ENCODE peak calls at places on chromosomes 5 and 9, in five cellular contexts. N, V, Y, Q and O are unnamed samples.

GRCh38 chr5:84181093-84181492 is 203.6 kb downstream of the EDIL3 start:
- DNase-seq in V (no peak), N (no peak), Y (no peak), Q (no peak), O (no peak)

GRCh38 chr9:134040176-134040565 is 14.9 kb downstream of the BRD3OS start:
- DNase-seq in Y (no peak), Q (no peak), N (no peak), V (no peak), O (no peak)

GRCh38 chr5:103259705-103260355 is 1.3 kb downstream of the MACIR start:
- DNase-seq in N (no peak), Y (no peak), Q (peak), V (peak), O (peak)

GRCh38 chr5:160793500-160793899 is 58.5 kb downstream of the ATP10B start:
- DNase-seq in N (no peak), Q (no peak), V (no peak), Y (no peak), O (no peak)

GRCh38 chr5:23631283-23632045 is 124.1 kb downstream of the PRDM9 start:
- DNase-seq in Y (no peak), Q (peak), N (no peak), V (no peak), O (peak)

GRCh38 chr5:146965781-146966659 is 87.5 kb upstream of the PPP2R2B start:
- DNase-seq in V (no peak), Q (peak), N (no peak), Y (peak), O (peak)

GRCh38 chr9:36217256-36217968 is 26.7 kb downstream of the CLTA start:
- DNase-seq in N (no peak), Y (no peak), V (no peak), Q (no peak), O (no peak)

GRCh38 chr5:157516016-157516415 is 56.0 kb downstream of the NIPAL4 start:
- DNase-seq in N (no peak), V (no peak), Y (no peak), Q (peak), O (peak)

GRCh38 chr5:138936225-138936967 is 61.3 kb upstream of the LRRTM2 start:
- DNase-seq in Q (no peak), N (no peak), V (no peak), Y (no peak), O (no peak)

GRCh38 chr5:139147743-139148079 is 50.5 kb downstream of the SIL1 start:
- DNase-seq in Q (peak), N (peak), Y (no peak), V (no peak), O (peak)

GRCh38 chr9:75071530-75072122 is 16.3 kb downstream of the NMRK1 start:
- DNase-seq in Y (peak), Q (no peak), N (no peak), V (no peak), O (no peak)

GRCh38 chr5:149379177-149379761 is at the start of gene IL17B:
- DNase-seq in Y (no peak), N (no peak), V (no peak), Q (no peak), O (no peak)

GRCh38 chr5:129063483-129064136 is 30.9 kb upstream of the ISOC1 start:
- DNase-seq in V (no peak), Y (no peak), Q (no peak), N (no peak), O (no peak)

GRCh38 chr5:91425046-91425445 is 41.9 kb upstream of the ARRDC3 start:
- DNase-seq in V (no peak), Q (no peak), N (no peak), Y (no peak), O (no peak)

GRCh38 chr5:120852222-120852860 is 388.2 kb downstream of the PRR16 start:
- DNase-seq in Q (no peak), Y (no peak), V (no peak), N (no peak), O (peak)

GRCh38 chr5:21711854-21712752 is 1141.0 kb downstream of the CDH12 start:
- DNase-seq in V (no peak), Y (no peak), Q (peak), N (no peak), O (no peak)

GRCh38 chr5:143749581-143750204 is 62.3 kb upstream of the HMHB1 start:
- DNase-seq in V (no peak), N (no peak), Q (no peak), Y (no peak), O (no peak)

GRCh38 chr5:74396913-74397606 is 243.5 kb downstream of the ENC1 start:
- DNase-seq in V (no peak), Y (no peak), N (no peak), Q (no peak), O (no peak)

GRCh38 chr9:123998970-123999621 is 12.5 kb upstream of the LHX2 start:
- DNase-seq in Y (no peak), V (no peak), Q (no peak), N (no peak), O (no peak)

GRCh38 chr5:141420855-141421488 is at the start of gene PCDHGA11:
- DNase-seq in Y (no peak), N (no peak), Q (peak), V (no peak), O (no peak)

GRCh38 chr9:77731930-77732329 is 83.8 kb upstream of the GNA14 start:
- DNase-seq in N (no peak), V (no peak), Y (no peak), Q (no peak), O (no peak)

GRCh38 chr5:163540711-163541110 is 35.3 kb downstream of the MAT2B start:
- DNase-seq in N (no peak), V (no peak), Y (no peak), Q (no peak), O (no peak)

GRCh38 chr5:143008809-143009521 is 238.8 kb downstream of the ARHGAP26 start:
- DNase-seq in V (no peak), N (no peak), Y (peak), Q (peak), O (no peak)

GRCh38 chr5:143170104-143170503 is 233.4 kb downstream of the NR3C1 start:
- DNase-seq in N (no peak), Y (no peak), V (no peak), Q (no peak), O (no peak)

GRCh38 chr9:98784855-98785254 is 11.5 kb downstream of the ANKS6 start:
- DNase-seq in V (no peak), N (no peak), Q (no peak), Y (no peak), O (no peak)

GRCh38 chr5:82259172-82259800 is 18.9 kb downstream of the RPS23 start:
- DNase-seq in Y (no peak), N (no peak), Q (peak), V (no peak), O (peak)

GRCh38 chr5:53645078-53645477 is 84.6 kb downstream of the NDUFS4 start:
- DNase-seq in V (no peak), Q (no peak), Y (no peak), N (no peak), O (no peak)

GRCh38 chr9:35659340-35659739 is 1.2 kb downstream of the CCDC107 start:
- DNase-seq in V (no peak), Y (no peak), Q (peak), N (no peak), O (no peak)

GRCh38 chr5:110956280-110956912 is 115.1 kb upstream of the TSLP start:
- DNase-seq in N (no peak), V (no peak), Y (no peak), Q (no peak), O (no peak)

GRCh38 chr5:2779459-2779858 is 28.0 kb upstream of the IRX2 start:
- DNase-seq in V (no peak), Y (no peak), Q (no peak), N (no peak), O (no peak)

GRCh38 chr5:176860381-176860780 is 38.8 kb downstream of the HK3 start:
- DNase-seq in V (no peak), Y (no peak), Q (no peak), N (no peak), O (no peak)

GRCh38 chr5:39080168-39080567 is 6.0 kb upstream of the RICTOR start:
- DNase-seq in N (no peak), Q (no peak), V (no peak), Y (no peak), O (no peak)

GRCh38 chr9:105957830-105958229 is 263.5 kb downstream of the TMEM38B start:
- DNase-seq in Y (no peak), N (no peak), V (no peak), Q (no peak), O (no peak)

GRCh38 chr5:121174351-121174750 is 677.3 kb upstream of the FTMT start:
- DNase-seq in Y (no peak), V (no peak), Q (peak), N (no peak), O (peak)

GRCh38 chr5:148457183-148457620 is 73.4 kb downstream of the FBXO38 start:
- DNase-seq in V (no peak), Q (peak), Y (no peak), N (no peak), O (no peak)

GRCh38 chr9:13791816-13792215 is 512.3 kb upstream of the MPDZ start:
- DNase-seq in Q (no peak), Y (no peak), N (no peak), V (no peak), O (no peak)

GRCh38 chr5:50967388-50968039 is 301.1 kb downstream of the PARP8 start:
- DNase-seq in N (no peak), Q (peak), V (no peak), Y (no peak), O (peak)

DNA sequence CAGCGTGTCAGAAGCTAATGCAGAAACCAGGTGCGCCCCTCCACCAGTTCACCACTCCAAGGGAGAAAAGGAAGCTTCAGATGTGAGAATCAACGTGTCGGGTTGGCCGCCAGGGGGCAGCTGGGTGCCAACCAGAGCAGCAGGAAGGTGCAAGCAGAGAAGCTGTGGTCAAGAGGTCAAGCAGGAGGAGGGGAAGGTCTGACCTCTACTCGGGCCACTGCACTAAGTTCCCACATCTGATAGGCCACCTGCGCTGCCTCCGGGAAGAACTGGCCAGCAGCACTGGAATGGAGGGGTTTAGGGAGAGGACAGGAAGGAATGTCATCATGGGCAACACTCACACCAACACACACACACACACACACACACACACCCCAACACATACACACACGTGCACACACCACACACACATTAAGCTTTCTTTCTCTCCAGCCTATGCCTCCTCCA is 31.4 kb downstream of the ANXA6 start:
- DNase-seq in Y (peak), N (peak), V (peak), Q (peak), O (peak)
- H3K27ac ChIP-seq in Y (peak), N (peak), V (no peak), Q (no peak), O (peak)

DNA sequence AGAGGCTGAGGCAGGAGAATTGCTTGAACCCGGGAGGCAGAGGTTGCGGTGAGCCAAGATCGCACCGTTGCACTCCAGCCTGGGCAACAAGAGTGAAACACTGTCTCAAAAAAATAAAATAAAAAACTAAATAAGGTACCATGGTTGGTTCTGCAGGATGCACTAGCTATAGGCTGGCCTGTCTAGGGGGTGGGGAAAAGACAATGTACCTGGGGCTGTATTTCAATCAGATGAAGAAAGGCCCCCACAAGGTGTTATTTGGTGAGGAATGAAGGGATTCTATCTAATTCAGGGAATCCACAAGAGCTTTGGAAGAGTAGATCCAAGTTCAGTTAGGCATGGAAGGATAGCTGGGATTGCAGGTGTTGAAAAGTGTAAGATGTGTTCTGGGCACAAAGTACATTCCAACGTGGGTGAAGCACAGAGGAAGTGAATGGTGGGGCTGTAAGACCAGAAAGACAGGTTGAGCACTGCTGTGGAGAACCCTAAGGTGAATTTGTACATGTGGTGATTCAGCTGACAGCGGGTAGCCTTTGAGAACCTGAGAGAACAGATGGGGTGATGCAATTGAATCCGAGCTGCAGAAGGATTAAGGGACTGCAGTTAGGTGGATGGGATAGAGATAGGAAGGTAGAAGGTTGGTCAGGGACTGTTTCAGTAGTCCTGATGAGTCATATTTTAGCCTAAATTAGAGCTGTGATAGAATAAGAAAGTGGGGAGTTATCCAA is 71.8 kb downstream of the CAST start:
- DNase-seq in Q (peak), Y (no peak), N (no peak), V (no peak), O (no peak)
- H3K27ac ChIP-seq in Q (no peak), Y (no peak), N (peak), V (no peak), O (no peak)

DNA sequence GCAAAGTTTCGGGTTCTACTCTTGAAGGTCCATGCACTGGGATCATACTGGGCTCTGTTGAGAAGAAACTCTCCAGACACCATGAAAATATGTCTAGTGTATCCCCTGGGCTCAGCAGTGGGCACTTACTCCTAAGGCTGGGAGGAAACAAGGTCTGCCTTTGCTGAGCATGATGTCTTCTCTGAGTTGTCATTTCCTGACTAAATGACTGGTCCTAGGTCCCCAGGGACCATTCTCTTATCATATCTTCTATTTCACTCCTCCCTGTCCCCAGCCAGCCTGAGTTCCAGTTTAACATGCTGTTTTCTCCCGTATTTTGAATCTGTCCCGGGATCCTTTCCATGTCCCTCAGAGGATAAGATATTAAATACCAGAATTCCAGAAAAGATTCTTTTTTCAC is 225.4 kb downstream of the MTRR start:
- DNase-seq in N (no peak), V (no peak), Y (no peak), Q (no peak), O (no peak)
- H3K27ac ChIP-seq in N (no peak), V (no peak), Y (no peak), Q (no peak), O (no peak)

DNA sequence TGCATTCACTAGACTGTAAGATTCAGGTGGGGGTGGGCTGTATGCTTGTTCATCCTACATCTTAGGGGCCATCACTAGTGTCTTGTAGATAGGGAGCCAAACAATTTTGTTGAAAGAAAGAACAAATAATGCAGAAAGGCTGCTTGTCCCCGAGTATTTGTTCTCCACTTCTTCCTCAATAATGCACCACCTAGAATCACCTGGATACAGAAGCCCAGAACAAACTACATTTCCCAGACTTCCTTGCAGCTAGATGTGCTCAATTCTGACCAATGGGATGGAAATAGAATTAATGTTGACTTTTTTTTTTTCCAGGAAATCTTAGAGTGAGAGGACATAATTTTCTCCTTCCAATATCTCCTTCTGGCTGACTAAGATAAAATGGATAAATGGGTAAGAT is 38.9 kb upstream of the TNFSF8 start:
- DNase-seq in Y (no peak), N (no peak), Q (no peak), V (no peak), O (no peak)
- H3K27ac ChIP-seq in Y (no peak), N (no peak), Q (no peak), V (no peak), O (no peak)